ENCODE peak calls at places on chromosomes 1 and 21, in four cellular contexts. Z, C, H and E are unnamed samples.

GRCh38 chr1:209587778-209588177 is 4.3 kb downstream of the CAMK1G start:
- DNase-seq in Z (peak; percentile 77), C (no peak), H (no peak), E (peak; percentile 38)

GRCh38 chr1:68918563-68918962 is 421.7 kb upstream of the DEPDC1 start:
- DNase-seq in Z (no peak), C (no peak), H (no peak), E (no peak)

GRCh38 chr1:115507916-115508315 is 133.9 kb upstream of the VANGL1 start:
- DNase-seq in Z (no peak), C (no peak), H (no peak), E (no peak)

GRCh38 chr1:14924012-14924452 is 229.5 kb upstream of the TMEM51 start:
- DNase-seq in Z (peak; percentile 53), C (no peak), H (peak; percentile 81), E (peak; percentile 76)

GRCh38 chr1:68484618-68485017 is 12.3 kb downstream of the DEPDC1 start:
- DNase-seq in Z (no peak), C (no peak), H (no peak), E (no peak)

GRCh38 chr21:41857771-41858300 is 21.3 kb downstream of the PRDM15 start:
- DNase-seq in Z (no peak), C (no peak), H (no peak), E (no peak)

GRCh38 chr1:231861541-231862481 is 235.2 kb downstream of the DISC1 start:
- DNase-seq in Z (peak; percentile 9), C (no peak), H (no peak), E (no peak)

GRCh38 chr1:165524639-165525038 is 19.2 kb upstream of the LRRC52 start:
- DNase-seq in Z (no peak), C (no peak), H (no peak), E (no peak)

GRCh38 chr1:226128487-226129075 is 58.0 kb downstream of the ACBD3 start:
- DNase-seq in Z (peak; percentile 74), C (no peak), H (no peak), E (peak; percentile 85)

GRCh38 chr1:19385869-19386591 is 73.9 kb downstream of the SLC66A1 start:
- DNase-seq in Z (no peak), C (no peak), H (peak; percentile 89), E (no peak)

GRCh38 chr1:233360525-233361094 is 33.1 kb downstream of the MAP3K21 start:
- DNase-seq in Z (no peak), C (no peak), H (no peak), E (no peak)

GRCh38 chr1:162498442-162498785 is 796 bp downstream of the UHMK1 start:
- DNase-seq in Z (peak; percentile 8), C (no peak), H (no peak), E (no peak)

GRCh38 chr1:27405074-27405473 is 12.7 kb downstream of the GPR3 start:
- DNase-seq in Z (peak; percentile 54), C (no peak), H (no peak), E (no peak)

GRCh38 chr1:244599937-244600350 is 53.0 kb upstream of the DESI2 start:
- DNase-seq in Z (peak; percentile 93), C (peak; percentile 89), H (no peak), E (peak; percentile 94)

GRCh38 chr1:114755006-114755936 is 2.5 kb downstream of the CSDE1 start:
- DNase-seq in Z (no peak), C (no peak), H (no peak), E (no peak)

GRCh38 chr1:231311696-231312095 is 26.0 kb downstream of the EXOC8 start:
- DNase-seq in Z (no peak), C (no peak), H (no peak), E (no peak)

GRCh38 chr1:176785810-176786209 is 322.8 kb downstream of the PAPPA2 start:
- DNase-seq in Z (no peak), C (no peak), H (no peak), E (no peak)

DNA sequence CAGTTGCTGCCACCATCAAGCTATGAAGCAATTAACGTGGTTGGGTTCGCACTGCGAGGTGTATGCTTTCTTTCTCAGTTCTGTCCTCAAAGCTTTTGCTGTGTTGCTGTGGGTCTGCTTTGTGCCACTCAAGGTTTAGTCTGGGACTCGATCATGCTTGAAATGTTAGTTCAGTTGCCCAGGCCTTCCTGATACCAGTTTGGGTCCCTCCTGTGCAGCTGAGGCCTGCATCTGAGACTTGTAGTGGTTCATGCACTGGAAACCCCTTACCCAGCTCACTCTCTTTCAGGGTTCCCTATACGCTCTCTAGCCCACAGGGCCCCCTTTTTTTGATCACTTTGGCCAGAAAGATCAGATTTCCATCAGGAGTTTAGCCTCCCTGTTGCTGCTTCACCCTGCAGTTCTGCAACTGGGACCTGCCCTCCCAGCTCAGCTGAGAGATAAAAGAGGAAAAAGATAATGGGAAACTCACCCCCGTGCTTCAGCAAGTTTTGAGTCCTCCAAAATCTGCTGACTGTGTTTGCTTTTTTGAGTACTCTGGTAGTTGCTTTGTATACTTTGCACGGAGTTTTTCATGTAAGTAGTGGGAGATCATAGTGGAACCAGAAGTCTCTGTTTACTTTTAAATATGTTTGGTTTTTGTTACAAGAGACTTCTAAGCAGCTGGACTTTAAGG is 317.0 kb downstream of the HHAT start:
- DNase-seq in Z (no peak), C (no peak), H (peak; percentile 29), E (no peak)
- H3K27ac ChIP-seq in Z (no peak overlapping the region), C (no peak overlapping the region), H (no peak overlapping the region), E (no peak overlapping the region)

GRCh38 chr1:92961131-92961895 is at the start of gene DIPK1A:
- DNase-seq in Z (peak; percentile 68), C (no peak), H (peak; percentile 85), E (peak; percentile 67)
- TF ChIP-seq CTCF in Z (no peak), C (no peak), H (no peak), E (no peak)

GRCh38 chr1:1111516-1112236 is 4.2 kb downstream of the C1orf159 start:
- DNase-seq in Z (no peak), C (no peak), H (no peak), E (no peak)

GRCh38 chr1:1109743-1110142 is 6.1 kb downstream of the C1orf159 start:
- DNase-seq in Z (no peak), C (no peak), H (no peak), E (no peak)

GRCh38 chr1:1114431-1114830 is 1.5 kb downstream of the C1orf159 start:
- DNase-seq in Z (no peak), C (no peak), H (no peak), E (no peak)

GRCh38 chr1:1112237-1112985 is 3.5 kb downstream of the C1orf159 start:
- DNase-seq in Z (no peak), C (no peak), H (no peak), E (no peak)

DNA sequence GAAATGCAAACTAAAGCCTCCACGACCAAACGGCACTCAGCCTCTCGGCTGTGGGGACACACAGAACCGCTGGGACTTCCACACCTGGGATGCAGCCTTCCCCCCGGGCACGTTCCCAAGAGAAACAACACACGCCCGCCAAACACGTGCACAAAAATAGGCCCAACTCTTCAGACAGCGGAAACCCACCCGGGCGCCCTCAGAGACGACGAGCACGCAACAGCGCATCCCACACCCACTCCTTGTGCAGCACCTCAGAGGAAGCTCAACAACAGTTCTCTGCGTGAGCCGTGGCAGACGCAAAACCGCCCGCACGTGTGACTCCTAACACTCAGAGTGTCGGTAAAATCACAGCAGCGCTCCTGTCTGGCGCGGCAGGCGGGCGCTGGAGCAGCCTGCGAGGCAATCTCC is 5.3 kb downstream of the C1orf159 start:
- DNase-seq in Z (no peak), C (no peak), H (no peak), E (no peak)
- H3K27ac ChIP-seq in Z (no peak overlapping the region), C (no peak overlapping the region), H (no peak overlapping the region), E (no peak overlapping the region)

GRCh38 chr21:14358775-14359174 is 24.2 kb downstream of the HSPA13 start:
- DNase-seq in Z (peak; percentile 57), C (no peak), H (no peak), E (peak; percentile 4)
- TF ChIP-seq CTCF in Z (no peak), C (no peak), H (no peak), E (no peak)

GRCh38 chr1:154442006-154442740 is 37.0 kb downstream of the IL6R start:
- DNase-seq in Z (no peak), C (no peak), H (no peak), E (no peak)

GRCh38 chr1:154441241-154441888 is 36.2 kb downstream of the IL6R start:
- DNase-seq in Z (no peak), C (no peak), H (no peak), E (no peak)

GRCh38 chr1:154443274-154444013 is 38.3 kb downstream of the IL6R start:
- DNase-seq in Z (no peak), C (no peak), H (no peak), E (no peak)

GRCh38 chr1:154436433-154436832 is 31.3 kb downstream of the IL6R start:
- DNase-seq in Z (no peak), C (no peak), H (no peak), E (no peak)

DNA sequence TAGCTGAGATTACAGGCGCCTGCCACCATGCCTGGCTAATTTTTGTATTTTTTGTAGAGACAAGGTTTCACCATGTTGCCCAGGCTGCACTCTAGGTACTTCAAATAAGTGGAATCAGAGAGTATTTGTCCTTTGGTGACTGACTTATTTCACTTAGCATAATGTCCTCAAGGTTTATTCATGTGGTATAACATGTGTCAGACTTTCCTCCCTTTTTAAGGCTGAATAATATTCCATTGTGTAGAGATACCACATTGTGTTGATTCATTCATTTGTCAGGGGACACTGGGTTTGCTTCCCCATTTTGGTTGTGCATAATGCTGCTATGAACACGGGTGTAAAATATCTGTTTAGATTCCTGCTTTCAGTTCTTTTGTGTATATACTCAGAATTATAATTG is 34.9 kb downstream of the IL6R start:
- DNase-seq in Z (no peak), C (no peak), H (no peak), E (no peak)
- H3K27ac ChIP-seq in Z (no peak overlapping the region), C (no peak overlapping the region), H (no peak overlapping the region), E (peak overlapping the region; percentile 27)